ENCODE peak calls at places on chromosomes 1 and 21, in eight cellular contexts. One of them, this sample, is unnamed.
A peak's percentile ranks its signal among the peaks of the same experiment; 100 is the strongest.

GRCh38 chr1:21321963-21322680 is 31.9 kb upstream of the ECE1 start:
- DNase-seq in right lobe of liver: no peak
- DNase-seq in K562: no peak
- DNase-seq in Peyer's patch: no peak
- DNase-seq in tibial nerve: no peak
- DNase-seq in body of pancreas: peak; percentile 33
- DNase-seq in endothelial cell of umbilical vein: no peak
- DNase-seq in testis: no peak
- DNase-seq in this sample: no peak

GRCh38 chr1:159964144-159964543 is 10.1 kb upstream of the SLAMF9 start:
- DNase-seq in right lobe of liver: no peak
- DNase-seq in K562: no peak
- DNase-seq in Peyer's patch: no peak
- DNase-seq in tibial nerve: no peak
- DNase-seq in body of pancreas: no peak
- DNase-seq in endothelial cell of umbilical vein: no peak
- DNase-seq in testis: no peak
- DNase-seq in this sample: no peak

GRCh38 chr1:29417971-29418370 is 181.6 kb downstream of the PTPRU start:
- DNase-seq in right lobe of liver: no peak
- DNase-seq in K562: no peak
- DNase-seq in Peyer's patch: no peak
- DNase-seq in tibial nerve: no peak
- DNase-seq in body of pancreas: no peak
- DNase-seq in endothelial cell of umbilical vein: no peak
- DNase-seq in testis: no peak
- DNase-seq in this sample: no peak

GRCh38 chr1:222028151-222028550 is 286.3 kb upstream of the DUSP10 start:
- DNase-seq in right lobe of liver: no peak
- DNase-seq in K562: no peak
- DNase-seq in Peyer's patch: no peak
- DNase-seq in tibial nerve: no peak
- DNase-seq in body of pancreas: no peak
- DNase-seq in endothelial cell of umbilical vein: no peak
- DNase-seq in testis: no peak
- DNase-seq in this sample: no peak

GRCh38 chr1:163561570-163562295 is 240.0 kb downstream of the NUF2 start:
- DNase-seq in right lobe of liver: no peak
- DNase-seq in K562: no peak
- DNase-seq in Peyer's patch: no peak
- DNase-seq in tibial nerve: no peak
- DNase-seq in body of pancreas: no peak
- DNase-seq in endothelial cell of umbilical vein: peak; percentile 27
- DNase-seq in testis: no peak
- DNase-seq in this sample: no peak

GRCh38 chr1:51236548-51237312 is 657 bp downstream of the RNF11 start:
- DNase-seq in right lobe of liver: peak; percentile 58
- DNase-seq in K562: peak; percentile 56
- DNase-seq in Peyer's patch: peak; percentile 38
- DNase-seq in tibial nerve: peak; percentile 24
- DNase-seq in body of pancreas: peak; percentile 61
- DNase-seq in endothelial cell of umbilical vein: peak; percentile 69
- DNase-seq in testis: peak; percentile 60
- DNase-seq in this sample: peak; percentile 61

GRCh38 chr1:234721476-234722266 is 111.7 kb upstream of the IRF2BP2 start:
- DNase-seq in right lobe of liver: no peak
- DNase-seq in K562: peak; percentile 43
- DNase-seq in Peyer's patch: no peak
- DNase-seq in tibial nerve: peak; percentile 50
- DNase-seq in body of pancreas: peak; percentile 65
- DNase-seq in endothelial cell of umbilical vein: peak; percentile 93
- DNase-seq in testis: peak; percentile 88
- DNase-seq in this sample: peak; percentile 71

GRCh38 chr1:200336111-200336845 is 73.6 kb downstream of the ZNF281 start:
- DNase-seq in right lobe of liver: no peak
- DNase-seq in K562: no peak
- DNase-seq in Peyer's patch: no peak
- DNase-seq in tibial nerve: no peak
- DNase-seq in body of pancreas: no peak
- DNase-seq in endothelial cell of umbilical vein: peak; percentile 55
- DNase-seq in testis: no peak
- DNase-seq in this sample: no peak

GRCh38 chr1:89806612-89807011 is 14.2 kb upstream of the LRRC8D start:
- DNase-seq in right lobe of liver: no peak
- DNase-seq in K562: no peak
- DNase-seq in Peyer's patch: no peak
- DNase-seq in tibial nerve: no peak
- DNase-seq in body of pancreas: no peak
- DNase-seq in endothelial cell of umbilical vein: no peak
- DNase-seq in testis: no peak
- DNase-seq in this sample: no peak

GRCh38 chr1:43975249-43975961 is 645 bp downstream of the ATP6V0B start:
- DNase-seq in right lobe of liver: peak; percentile 78
- DNase-seq in K562: peak; percentile 70
- DNase-seq in Peyer's patch: peak; percentile 75
- DNase-seq in tibial nerve: no peak
- DNase-seq in body of pancreas: peak; percentile 74
- DNase-seq in endothelial cell of umbilical vein: peak; percentile 35
- DNase-seq in testis: peak; percentile 69
- DNase-seq in this sample: peak; percentile 81

GRCh38 chr1:78092686-78093085 is 46.9 kb downstream of the GIPC2 start:
- DNase-seq in right lobe of liver: no peak
- DNase-seq in K562: no peak
- DNase-seq in Peyer's patch: no peak
- DNase-seq in tibial nerve: no peak
- DNase-seq in body of pancreas: no peak
- DNase-seq in endothelial cell of umbilical vein: no peak
- DNase-seq in testis: no peak
- DNase-seq in this sample: no peak

GRCh38 chr1:147879911-147880310 is 22.7 kb upstream of the GJA8 start:
- DNase-seq in right lobe of liver: no peak
- DNase-seq in K562: no peak
- DNase-seq in Peyer's patch: no peak
- DNase-seq in tibial nerve: no peak
- DNase-seq in body of pancreas: no peak
- DNase-seq in endothelial cell of umbilical vein: no peak
- DNase-seq in testis: no peak
- DNase-seq in this sample: no peak

GRCh38 chr21:21232320-21232719 is 234.1 kb downstream of the NCAM2 start:
- DNase-seq in right lobe of liver: no peak
- DNase-seq in K562: peak; percentile 30
- DNase-seq in Peyer's patch: no peak
- DNase-seq in tibial nerve: no peak
- DNase-seq in body of pancreas: no peak
- DNase-seq in endothelial cell of umbilical vein: peak; percentile 22
- DNase-seq in testis: peak; percentile 40
- DNase-seq in this sample: no peak

GRCh38 chr1:38624341-38625039 is 235.1 kb downstream of the RRAGC start:
- DNase-seq in right lobe of liver: no peak
- DNase-seq in K562: no peak
- DNase-seq in Peyer's patch: no peak
- DNase-seq in tibial nerve: no peak
- DNase-seq in body of pancreas: no peak
- DNase-seq in endothelial cell of umbilical vein: no peak
- DNase-seq in testis: no peak
- DNase-seq in this sample: no peak

GRCh38 chr21:34364921-34365320 is 1.1 kb downstream of the KCNE2 start:
- DNase-seq in right lobe of liver: no peak
- DNase-seq in K562: no peak
- DNase-seq in Peyer's patch: no peak
- DNase-seq in tibial nerve: no peak
- DNase-seq in body of pancreas: no peak
- DNase-seq in endothelial cell of umbilical vein: no peak
- DNase-seq in testis: peak; percentile 4
- DNase-seq in this sample: no peak

GRCh38 chr21:39071623-39072214 is 111.5 kb downstream of the PSMG1 start:
- DNase-seq in right lobe of liver: no peak
- DNase-seq in K562: no peak
- DNase-seq in Peyer's patch: no peak
- DNase-seq in tibial nerve: no peak
- DNase-seq in body of pancreas: no peak
- DNase-seq in endothelial cell of umbilical vein: no peak
- DNase-seq in testis: no peak
- DNase-seq in this sample: no peak

GRCh38 chr21:39074508-39074907 is 108.7 kb downstream of the PSMG1 start:
- DNase-seq in right lobe of liver: no peak
- DNase-seq in K562: no peak
- DNase-seq in Peyer's patch: no peak
- DNase-seq in tibial nerve: no peak
- DNase-seq in body of pancreas: no peak
- DNase-seq in endothelial cell of umbilical vein: no peak
- DNase-seq in testis: no peak
- DNase-seq in this sample: no peak

GRCh38 chr21:39072468-39072867 is 110.8 kb downstream of the PSMG1 start:
- DNase-seq in right lobe of liver: no peak
- DNase-seq in K562: no peak
- DNase-seq in Peyer's patch: no peak
- DNase-seq in tibial nerve: no peak
- DNase-seq in body of pancreas: no peak
- DNase-seq in endothelial cell of umbilical vein: no peak
- DNase-seq in testis: no peak
- DNase-seq in this sample: no peak

GRCh38 chr21:39073063-39073462 is 110.2 kb downstream of the PSMG1 start:
- DNase-seq in right lobe of liver: no peak
- DNase-seq in K562: no peak
- DNase-seq in Peyer's patch: no peak
- DNase-seq in tibial nerve: no peak
- DNase-seq in body of pancreas: no peak
- DNase-seq in endothelial cell of umbilical vein: no peak
- DNase-seq in testis: no peak
- DNase-seq in this sample: no peak

DNA sequence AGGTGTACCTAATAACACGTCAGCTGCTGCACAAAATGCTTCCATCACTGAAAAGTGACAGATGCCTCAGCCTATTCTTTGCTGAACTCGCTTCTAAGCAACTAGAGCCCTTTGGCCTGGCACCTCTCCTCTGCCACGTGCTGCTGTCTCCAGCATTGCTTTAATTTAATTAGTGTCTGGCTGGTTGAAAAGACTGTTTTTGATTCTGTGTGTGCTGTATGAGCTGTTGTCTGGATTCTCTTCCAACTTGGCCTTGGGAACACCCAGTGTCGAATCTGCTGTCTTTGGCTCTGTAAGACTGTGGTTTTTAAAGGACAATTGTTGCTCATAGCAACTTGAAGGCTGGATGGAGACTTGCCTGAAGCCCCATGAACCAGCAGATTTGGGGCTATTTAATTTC is 109.5 kb downstream of the PSMG1 start:
- DNase-seq in right lobe of liver: no peak
- DNase-seq in K562: no peak
- DNase-seq in Peyer's patch: no peak
- DNase-seq in tibial nerve: no peak
- DNase-seq in body of pancreas: no peak
- DNase-seq in endothelial cell of umbilical vein: no peak
- DNase-seq in testis: no peak
- DNase-seq in this sample: no peak
- TF ChIP-seq CTCF in right lobe of liver: no peak
- TF ChIP-seq CTCF in K562: no peak
- TF ChIP-seq CTCF in Peyer's patch: no peak
- TF ChIP-seq CTCF in tibial nerve: no peak
- TF ChIP-seq CTCF in body of pancreas: no peak
- TF ChIP-seq CTCF in endothelial cell of umbilical vein: no peak
- TF ChIP-seq CTCF in testis: no peak
- TF ChIP-seq CTCF in this sample: no peak

GRCh38 chr1:31707711-31708110 is 3.9 kb upstream of the COL16A1 start:
- DNase-seq in right lobe of liver: no peak
- DNase-seq in K562: peak; percentile 36
- DNase-seq in Peyer's patch: peak; percentile 29
- DNase-seq in tibial nerve: no peak
- DNase-seq in body of pancreas: no peak
- DNase-seq in endothelial cell of umbilical vein: peak; percentile 68
- DNase-seq in testis: no peak
- DNase-seq in this sample: peak; percentile 42
- H3K27me3 ChIP-seq in right lobe of liver: no peaks in the 10 kb centered on the region
- H3K27me3 ChIP-seq in K562: peaks cover 14% of the 10 kb centered on the region
- H3K27me3 ChIP-seq in Peyer's patch: no peaks in the 10 kb centered on the region
- H3K27me3 ChIP-seq in tibial nerve: no peaks in the 10 kb centered on the region
- H3K27me3 ChIP-seq in body of pancreas: no peaks in the 10 kb centered on the region
- H3K27me3 ChIP-seq in endothelial cell of umbilical vein: peaks cover 3% of the 10 kb centered on the region
- H3K27me3 ChIP-seq in testis: no peaks in the 10 kb centered on the region
- H3K27me3 ChIP-seq in this sample: no peaks in the 10 kb centered on the region

GRCh38 chr1:108561145-108561458 is 1.2 kb downstream of the EEIG2 start:
- DNase-seq in right lobe of liver: no peak
- DNase-seq in K562: no peak
- DNase-seq in Peyer's patch: no peak
- DNase-seq in tibial nerve: no peak
- DNase-seq in body of pancreas: no peak
- DNase-seq in endothelial cell of umbilical vein: no peak
- DNase-seq in testis: no peak
- DNase-seq in this sample: no peak

GRCh38 chr1:108560143-108560429 is 186 bp downstream of the EEIG2 start:
- DNase-seq in right lobe of liver: no peak
- DNase-seq in K562: no peak
- DNase-seq in Peyer's patch: no peak
- DNase-seq in tibial nerve: no peak
- DNase-seq in body of pancreas: peak; percentile 35
- DNase-seq in endothelial cell of umbilical vein: no peak
- DNase-seq in testis: no peak
- DNase-seq in this sample: no peak

GRCh38 chr1:108557311-108557710 is 2.6 kb upstream of the EEIG2 start:
- DNase-seq in right lobe of liver: no peak
- DNase-seq in K562: peak; percentile 27
- DNase-seq in Peyer's patch: no peak
- DNase-seq in tibial nerve: no peak
- DNase-seq in body of pancreas: no peak
- DNase-seq in endothelial cell of umbilical vein: no peak
- DNase-seq in testis: no peak
- DNase-seq in this sample: no peak

GRCh38 chr1:108560430-108561144 is 687 bp downstream of the EEIG2 start:
- DNase-seq in right lobe of liver: peak; percentile 61
- DNase-seq in K562: peak; percentile 88
- DNase-seq in Peyer's patch: peak; percentile 65
- DNase-seq in tibial nerve: peak; percentile 23
- DNase-seq in body of pancreas: peak; percentile 49
- DNase-seq in endothelial cell of umbilical vein: peak; percentile 62
- DNase-seq in testis: peak; percentile 71
- DNase-seq in this sample: no peak

GRCh38 chr1:108559215-108560142 is at the start of gene EEIG2:
- DNase-seq in right lobe of liver: peak; percentile 91
- DNase-seq in K562: peak; percentile 96
- DNase-seq in Peyer's patch: peak; percentile 81
- DNase-seq in tibial nerve: peak; percentile 69
- DNase-seq in body of pancreas: peak; percentile 84
- DNase-seq in endothelial cell of umbilical vein: peak; percentile 88
- DNase-seq in testis: peak; percentile 88
- DNase-seq in this sample: peak; percentile 61
- TF ChIP-seq POLR2A in right lobe of liver: peak; percentile 65
- TF ChIP-seq POLR2A in K562: no peak
- TF ChIP-seq POLR2A in Peyer's patch: peak; percentile 64
- TF ChIP-seq POLR2A in tibial nerve: peak; percentile 47
- TF ChIP-seq POLR2A in body of pancreas: no peak
- TF ChIP-seq POLR2A in endothelial cell of umbilical vein: peak; percentile 41
- TF ChIP-seq POLR2A in testis: no peak
- TF ChIP-seq POLR2A in this sample: no peak

GRCh38 chr1:4778056-4778455 is 123.6 kb downstream of the AJAP1 start:
- DNase-seq in right lobe of liver: no peak
- DNase-seq in K562: peak; percentile 64
- DNase-seq in Peyer's patch: no peak
- DNase-seq in tibial nerve: no peak
- DNase-seq in body of pancreas: peak; percentile 39
- DNase-seq in endothelial cell of umbilical vein: no peak
- DNase-seq in testis: peak; percentile 52
- DNase-seq in this sample: no peak
- TF ChIP-seq CTCF in right lobe of liver: peak; percentile 23
- TF ChIP-seq CTCF in K562: peak; percentile 51
- TF ChIP-seq CTCF in Peyer's patch: no peak
- TF ChIP-seq CTCF in tibial nerve: peak; percentile 14
- TF ChIP-seq CTCF in body of pancreas: peak; percentile 6
- TF ChIP-seq CTCF in endothelial cell of umbilical vein: no peak
- TF ChIP-seq CTCF in testis: peak; percentile 28
- TF ChIP-seq CTCF in this sample: no peak